ENCODE peak calls at places on chromosomes 11 and 22, in nine cellular contexts. L, E, K, I, N, V, Y, A and P are unnamed samples.

GRCh38 chr11:94638278-94638901 is 71.2 kb downstream of the PIWIL4 start:
- DNase-seq in L (no peak), E (no peak), K (no peak), I (no peak), N (no peak), V (no peak), Y (no peak), A (no peak), P (no peak)

GRCh38 chr22:49546811-49547585 is 280.7 kb downstream of the BRD1 start:
- DNase-seq in L (no peak), E (no peak), K (no peak), I (no peak), N (no peak), V (no peak), Y (no peak), A (no peak), P (no peak)

GRCh38 chr11:102320679-102321078 is 3.4 kb downstream of the BIRC3 start:
- DNase-seq in L (no peak), E (no peak), K (no peak), I (no peak), N (no peak), V (no peak), Y (no peak), A (no peak), P (peak; percentile 35)

GRCh38 chr22:35381424-35381772 is 502 bp downstream of the HMOX1 start:
- DNase-seq in L (no peak), E (no peak), K (peak; percentile 40), I (no peak), N (no peak), V (no peak), Y (no peak), A (no peak), P (no peak)

GRCh38 chr11:68684385-68685356 is at the start of gene GAL:
- DNase-seq in L (no peak), E (no peak), K (peak; percentile 91), I (no peak), N (no peak), V (no peak), Y (no peak), A (no peak), P (no peak)

GRCh38 chr11:35265755-35266454 is 126.9 kb downstream of the CD44 start:
- DNase-seq in L (no peak), E (no peak), K (no peak), I (no peak), N (no peak), V (no peak), Y (no peak), A (no peak), P (no peak)

GRCh38 chr11:70028147-70028855 is 49.8 kb upstream of the ANO1 start:
- DNase-seq in L (no peak), E (no peak), K (no peak), I (no peak), N (no peak), V (no peak), Y (no peak), A (no peak), P (no peak)

GRCh38 chr11:8603696-8604077 is 9.7 kb upstream of the STK33 start:
- DNase-seq in L (no peak), E (no peak), K (no peak), I (no peak), N (no peak), V (no peak), Y (no peak), A (no peak), P (no peak)

GRCh38 chr11:3616721-3617460 is 24.9 kb downstream of the ART5 start:
- DNase-seq in L (no peak), E (no peak), K (no peak), I (no peak), N (peak; percentile 11), V (no peak), Y (no peak), A (no peak), P (no peak)

GRCh38 chr11:114121138-114121537 is 61.6 kb downstream of the ZBTB16 start:
- DNase-seq in L (no peak), E (no peak), K (no peak), I (no peak), N (no peak), V (no peak), Y (no peak), A (no peak), P (no peak)

GRCh38 chr11:73693877-73694525 is 47.6 kb downstream of the PLEKHB1 start:
- DNase-seq in L (no peak), E (no peak), K (no peak), I (no peak), N (no peak), V (no peak), Y (no peak), A (no peak), P (no peak)

GRCh38 chr11:78350101-78350645 is 67.4 kb downstream of the GAB2 start:
- DNase-seq in L (no peak), E (peak; percentile 35), K (no peak), I (peak; percentile 78), N (peak; percentile 55), V (no peak), Y (no peak), A (no peak), P (no peak)

GRCh38 chr22:19897726-19898515 is 43.2 kb upstream of the GNB1L start:
- DNase-seq in L (no peak), E (no peak), K (no peak), I (no peak), N (no peak), V (no peak), Y (no peak), A (no peak), P (no peak)

GRCh38 chr11:12690663-12691062 is 16.4 kb downstream of the TEAD1 start:
- DNase-seq in L (no peak), E (no peak), K (no peak), I (no peak), N (no peak), V (no peak), Y (no peak), A (no peak), P (no peak)
- H3K4me1 ChIP-seq in L (peaks cover 92% of the 10 kb centered on the region), E (peaks cover 89% of the 10 kb centered on the region), K (peaks cover 86% of the 10 kb centered on the region), I (peaks cover 66% of the 10 kb centered on the region), N (peaks cover 53% of the 10 kb centered on the region), V (peaks cover 93% of the 10 kb centered on the region), Y (no peaks in the 10 kb centered on the region), A (peaks cover 9% of the 10 kb centered on the region), P (no peaks in the 10 kb centered on the region)

GRCh38 chr11:64853709-64854108 is 9.3 kb upstream of the CDC42BPG start:
- DNase-seq in L (no peak), E (no peak), K (no peak), I (no peak), N (no peak), V (no peak), Y (no peak), A (peak; percentile 57), P (no peak)

GRCh38 chr11:64854534-64855502 is 10.4 kb upstream of the CDC42BPG start:
- DNase-seq in L (peak; percentile 91), E (peak; percentile 83), K (no peak), I (peak; percentile 93), N (peak; percentile 91), V (peak; percentile 97), Y (no peak), A (no peak), P (no peak)

GRCh38 chr11:64852804-64853520 is 8.5 kb upstream of the CDC42BPG start:
- DNase-seq in L (no peak), E (no peak), K (no peak), I (no peak), N (no peak), V (no peak), Y (no peak), A (no peak), P (no peak)

GRCh38 chr11:64855596-64856304 is 11.3 kb upstream of the CDC42BPG start:
- DNase-seq in L (no peak), E (no peak), K (no peak), I (no peak), N (no peak), V (no peak), Y (no peak), A (no peak), P (no peak)

DNA sequence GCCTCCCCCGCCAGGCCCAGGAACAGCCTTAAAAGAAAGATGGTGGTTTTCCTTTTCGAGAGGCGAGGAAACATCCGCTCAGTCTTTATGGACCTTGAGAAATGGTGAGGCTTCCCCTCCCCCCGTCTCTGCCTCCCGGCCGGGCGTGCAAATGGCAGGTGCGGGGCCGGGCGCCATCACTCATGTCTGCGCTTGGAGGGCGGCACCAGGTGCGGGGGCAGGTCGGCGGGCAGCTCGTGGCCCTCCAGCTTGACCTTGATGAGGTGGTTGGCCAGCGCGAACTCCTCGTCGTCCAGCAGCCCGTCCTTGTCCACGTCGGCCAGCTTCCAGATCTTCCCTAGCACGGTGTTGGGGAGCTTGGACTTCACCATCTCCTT is 9.7 kb upstream of the CDC42BPG start:
- DNase-seq in L (no peak), E (no peak), K (no peak), I (no peak), N (no peak), V (no peak), Y (no peak), A (no peak), P (no peak)
- H3K27ac ChIP-seq in L (peak overlapping the region; percentile 99), E (peak overlapping the region; percentile 96), K (no peak overlapping the region), I (peak overlapping the region; percentile 98), N (peak overlapping the region; percentile 59), V (peak overlapping the region; percentile 92), Y (peak overlapping the region; percentile 81), A (peak overlapping the region; percentile 70), P (peak overlapping the region; percentile 91)

DNA sequence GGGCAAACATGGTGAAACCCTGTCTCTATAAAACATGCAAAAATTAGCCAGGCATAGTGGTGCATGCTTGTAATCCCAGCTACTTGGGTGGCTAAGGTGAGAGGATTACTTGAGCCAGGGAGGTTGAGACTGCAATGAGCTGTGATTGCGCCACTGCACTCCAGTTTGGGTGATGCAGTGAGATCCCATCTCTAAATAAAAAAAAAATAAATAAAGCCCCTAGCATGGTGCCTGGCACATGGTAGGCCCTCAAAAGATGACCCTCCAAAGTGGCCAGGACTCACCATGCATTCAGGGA is 74.6 kb downstream of the PTPRJ start:
- DNase-seq in L (no peak), E (no peak), K (no peak), I (no peak), N (no peak), V (no peak), Y (no peak), A (no peak), P (no peak)
- H3K4me1 ChIP-seq in L (peaks cover 40% of the 10 kb centered on the region), E (no peaks in the 10 kb centered on the region), K (peaks cover 12% of the 10 kb centered on the region), I (peaks cover 16% of the 10 kb centered on the region), N (peaks cover 22% of the 10 kb centered on the region), V (peaks cover 75% of the 10 kb centered on the region), Y (peaks cover 51% of the 10 kb centered on the region), A (peaks cover 89% of the 10 kb centered on the region), P (peaks cover 87% of the 10 kb centered on the region)

GRCh38 chr22:41695211-41695610 is 4.1 kb upstream of the MEI1 start:
- DNase-seq in L (no peak), E (no peak), K (no peak), I (no peak), N (no peak), V (no peak), Y (no peak), A (no peak), P (no peak)

GRCh38 chr22:41700105-41700358 is 729 bp downstream of the MEI1 start:
- DNase-seq in L (no peak), E (no peak), K (no peak), I (no peak), N (no peak), V (no peak), Y (no peak), A (no peak), P (no peak)

GRCh38 chr22:41697126-41697775 is 2.1 kb upstream of the MEI1 start:
- DNase-seq in L (peak; percentile 68), E (peak; percentile 93), K (peak; percentile 85), I (peak; percentile 85), N (peak; percentile 80), V (peak; percentile 80), Y (peak; percentile 79), A (peak; percentile 85), P (peak; percentile 83)

GRCh38 chr22:41699264-41700104 is at the start of gene MEI1:
- DNase-seq in L (no peak), E (peak; percentile 86), K (no peak), I (peak; percentile 64), N (peak; percentile 56), V (no peak), Y (peak; percentile 81), A (peak; percentile 89), P (peak; percentile 86)

GRCh38 chr22:41696714-41697113 is 2.6 kb upstream of the MEI1 start:
- DNase-seq in L (no peak), E (no peak), K (no peak), I (no peak), N (no peak), V (no peak), Y (no peak), A (no peak), P (no peak)
- H3K27ac ChIP-seq in L (peak overlapping the region; percentile 45), E (peak overlapping the region; percentile 75), K (no peak overlapping the region), I (peak overlapping the region; percentile 16), N (peak overlapping the region; percentile 5), V (peak overlapping the region; percentile 82), Y (peak overlapping the region; percentile 10), A (peak overlapping the region; percentile 2), P (peak overlapping the region; percentile 15)